ENCODE peak calls at places on chromosomes 11 and 22, in five cellular contexts. X is H1, A is tibial nerve, J is K562, V is A549. R is an unnamed sample.

GRCh38 chr22:26576026-26576680 is 13.8 kb downstream of the TPST2 start:
- DNase-seq in X (no peak), A (no peak), J (no peak), V (no peak), R (no peak)

GRCh38 chr22:47328550-47329243 is 566.2 kb downstream of the TBC1D22A start:
- DNase-seq in X (no peak), A (peak), J (peak), V (peak), R (peak)

GRCh38 chr11:75270896-75271415 is 30.4 kb downstream of the TPBGL start:
- DNase-seq in X (no peak), A (no peak), J (no peak), V (peak), R (no peak)

GRCh38 chr11:38476808-38477565 is 1879.0 kb upstream of the RAG2 start:
- DNase-seq in X (no peak), A (no peak), J (no peak), V (no peak), R (no peak)

GRCh38 chr11:1937616-1938342 is 9.4 kb upstream of the MRPL23 start:
- DNase-seq in X (peak), A (no peak), J (no peak), V (no peak), R (no peak)

GRCh38 chr11:79404325-79404724 is 36.5 kb downstream of the TENM4 start:
- DNase-seq in X (no peak), A (peak), J (no peak), V (no peak), R (no peak)

GRCh38 chr22:19990188-19990587 is 26.4 kb downstream of the ARVCF start:
- DNase-seq in X (no peak), A (no peak), J (no peak), V (no peak), R (no peak)

GRCh38 chr11:86473991-86474833 is 99.5 kb downstream of the CCDC81 start:
- DNase-seq in X (no peak), A (no peak), J (no peak), V (peak), R (no peak)

GRCh38 chr22:29370556-29370955 is 17.8 kb downstream of the AP1B1 start:
- DNase-seq in X (peak), A (no peak), J (no peak), V (no peak), R (no peak)

GRCh38 chr22:32644252-32645100 is 157.0 kb upstream of the TIMP3 start:
- DNase-seq in X (no peak), A (no peak), J (no peak), V (no peak), R (peak)

GRCh38 chr11:76067099-76067498 is 139.2 kb downstream of the WNT11 start:
- DNase-seq in X (no peak), A (no peak), J (no peak), V (no peak), R (no peak)

GRCh38 chr22:25092119-25092518 is 107.5 kb upstream of the CRYBB3 start:
- DNase-seq in X (no peak), A (no peak), J (no peak), V (no peak), R (no peak)
- TF ChIP-seq EP300 in X (no peak), A (no peak), J (no peak), V (no peak), R (no peak)

GRCh38 chr11:32386770-32387377 is 48.5 kb downstream of the WT1 start:
- DNase-seq in X (no peak), A (no peak), J (peak), V (no peak), R (no peak)
- TF ChIP-seq EP300 in X (no peak), A (no peak), J (peak), V (no peak), R (no peak)

DNA sequence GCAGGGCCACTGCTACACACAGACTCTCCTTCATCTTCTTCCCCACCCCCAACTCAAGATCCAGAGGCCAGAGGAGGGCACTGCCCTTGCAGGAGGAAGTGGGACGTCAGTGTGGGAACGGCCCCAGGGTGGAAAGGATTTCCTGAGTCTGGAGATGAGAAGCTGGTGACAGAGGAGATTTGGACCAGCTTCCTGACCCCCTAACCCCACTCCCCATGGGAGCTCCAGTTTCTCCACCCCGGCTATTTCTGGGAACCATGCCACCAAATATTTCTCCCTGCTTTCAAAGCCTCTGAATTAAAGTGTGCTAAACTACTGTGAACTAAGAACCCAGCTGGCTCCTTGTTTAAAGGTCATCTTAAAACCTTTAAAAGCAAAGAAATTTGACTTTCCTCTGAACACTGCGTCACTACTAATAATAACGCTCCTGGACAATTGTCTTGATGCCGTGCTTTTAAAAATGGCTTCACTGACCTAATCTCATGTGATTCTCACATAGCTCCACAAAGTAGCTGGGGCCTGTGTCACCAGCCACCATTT is 46.6 kb downstream of the CWC15 start:
- DNase-seq in X (no peak), A (peak), J (no peak), V (no peak), R (no peak)
- TF ChIP-seq EP300 in X (no peak), A (peak), J (no peak), V (no peak), R (no peak)

GRCh38 chr22:44758354-44758969 is 6.1 kb downstream of the ARHGAP8 start:
- DNase-seq in X (no peak), A (no peak), J (no peak), V (no peak), R (no peak)

GRCh38 chr22:44755418-44755817 is 3.0 kb downstream of the ARHGAP8 start:
- DNase-seq in X (no peak), A (no peak), J (no peak), V (no peak), R (no peak)

GRCh38 chr22:44755000-44755399 is 2.6 kb downstream of the ARHGAP8 start:
- DNase-seq in X (no peak), A (no peak), J (no peak), V (no peak), R (no peak)

GRCh38 chr22:44753189-44754042 is 1.0 kb downstream of the ARHGAP8 start:
- DNase-seq in X (no peak), A (peak), J (no peak), V (no peak), R (no peak)

GRCh38 chr22:44755956-44756361 is 3.6 kb downstream of the ARHGAP8 start:
- DNase-seq in X (no peak), A (no peak), J (no peak), V (no peak), R (no peak)
- TF ChIP-seq EP300 in X (no peak), A (no peak), J (no peak), V (no peak), R (no peak)

DNA sequence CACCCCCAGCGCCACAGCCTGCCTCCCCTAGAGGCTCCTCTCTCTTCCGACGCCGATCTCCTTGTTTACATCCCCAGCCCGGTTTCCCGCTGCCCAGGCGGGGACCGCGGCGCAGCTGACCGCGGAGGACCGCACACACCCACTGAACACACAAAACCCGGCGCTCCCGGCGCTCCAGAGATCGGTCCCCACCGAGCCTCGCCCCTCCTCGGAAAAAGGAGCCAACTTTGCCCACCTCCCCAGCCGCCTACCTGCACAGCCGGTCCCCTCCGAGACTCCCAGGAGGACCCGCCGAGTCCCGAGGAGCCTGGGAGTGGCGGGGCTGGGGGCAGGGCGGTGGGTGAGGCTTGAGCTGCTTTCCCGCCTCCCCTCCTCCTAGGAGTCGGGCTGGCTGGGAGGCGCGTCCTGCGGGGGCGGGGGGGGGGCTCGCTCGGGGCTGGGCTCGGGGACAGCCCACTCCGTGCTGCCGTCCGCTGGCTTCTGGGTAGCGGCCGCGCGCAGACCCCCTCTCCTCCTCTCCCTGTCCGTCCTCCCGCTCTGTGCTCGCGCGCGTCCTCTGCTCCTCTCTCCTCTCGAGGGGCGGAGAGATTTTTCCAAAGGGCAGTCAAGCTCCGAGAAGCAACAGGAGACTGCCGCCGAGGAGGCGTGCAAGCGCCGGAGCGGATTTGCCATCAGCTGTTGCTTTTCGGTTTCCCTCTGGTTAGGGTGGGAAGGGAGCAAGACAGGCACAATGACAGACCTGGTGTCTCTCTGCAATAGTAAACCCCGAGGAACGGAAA is at the start of gene FXYD6:
- DNase-seq in X (peak), A (no peak), J (no peak), V (no peak), R (no peak)
- TF ChIP-seq EP300 in X (no peak), A (no peak), J (no peak), V (no peak), R (no peak)

DNA sequence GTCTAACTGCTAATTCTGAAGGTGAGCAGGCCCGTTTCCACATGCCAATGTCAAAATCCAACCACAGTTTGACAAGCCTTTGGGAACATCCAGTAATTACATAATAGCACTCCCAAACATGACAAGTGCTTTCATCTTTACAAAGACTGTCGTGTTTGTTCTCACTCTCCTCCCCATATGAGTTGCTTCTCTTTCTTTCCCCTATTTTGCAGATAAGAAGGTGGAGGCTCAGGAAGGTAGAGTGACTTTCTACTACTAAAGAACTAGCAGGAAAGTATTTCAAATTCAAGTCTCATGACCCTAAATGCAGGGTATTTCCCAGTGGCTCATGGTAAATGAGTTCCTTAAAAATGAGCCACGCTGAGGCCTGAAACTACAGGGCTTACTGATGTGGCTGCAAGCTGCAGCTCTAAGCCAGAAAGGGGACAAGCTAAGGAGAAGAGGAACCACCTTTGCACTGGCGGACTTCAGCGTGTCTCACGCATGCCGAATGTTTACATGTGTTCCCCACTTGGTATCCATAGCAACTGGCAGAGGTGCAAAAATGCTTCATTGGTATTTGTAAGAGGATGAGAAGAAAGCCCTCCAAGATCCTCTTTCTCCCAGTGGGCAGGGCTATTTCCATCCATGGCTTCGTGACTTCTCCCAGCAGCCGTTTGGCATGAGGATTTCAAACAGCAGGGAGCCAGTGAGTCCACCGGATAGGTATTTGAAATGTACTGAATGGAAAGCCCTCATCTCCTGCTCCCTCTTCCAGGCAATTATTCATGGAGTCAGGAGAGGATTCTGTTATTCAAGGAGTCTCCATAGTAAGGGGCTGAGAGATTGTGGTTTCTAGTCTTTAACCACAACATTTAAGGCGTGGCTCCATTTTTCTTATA is 55.5 kb upstream of the CD44 start:
- DNase-seq in X (no peak), A (peak), J (no peak), V (peak), R (no peak)
- TF ChIP-seq EP300 in X (no peak), A (peak), J (no peak), V (no peak), R (no peak)

GRCh38 chr11:105870521-105871113 is 151.4 kb downstream of the MSANTD4 start:
- DNase-seq in X (no peak), A (no peak), J (no peak), V (no peak), R (no peak)
- TF ChIP-seq EP300 in X (no peak), A (no peak), J (no peak), V (no peak), R (no peak)

GRCh38 chr11:125624756-125625213 is at the start of gene CHEK1:
- DNase-seq in X (no peak), A (no peak), J (no peak), V (no peak), R (no peak)

GRCh38 chr11:125625225-125625593 is 246 bp downstream of the CHEK1 start:
- DNase-seq in X (no peak), A (peak), J (no peak), V (no peak), R (no peak)

GRCh38 chr11:125627236-125627910 is 2.4 kb downstream of the CHEK1 start:
- DNase-seq in X (no peak), A (no peak), J (no peak), V (no peak), R (no peak)

GRCh38 chr11:125626381-125626950 is 1.5 kb downstream of the CHEK1 start:
- DNase-seq in X (no peak), A (no peak), J (no peak), V (peak), R (peak)

GRCh38 chr11:125625594-125626380 is 824 bp downstream of the CHEK1 start:
- DNase-seq in X (peak), A (peak), J (peak), V (peak), R (peak)
- TF ChIP-seq EP300 in X (no peak), A (peak), J (no peak), V (no peak), R (no peak)

R was measured in HepG2.